ENCODE peak calls at places on chromosome 18, in seven cellular contexts. Y, Q, U, J, X, Z and B are unnamed samples. For H3K9me3, the result is how much of the 10 kb centered on the place peaks cover.

GRCh38 chr18:26453370-26454030 is 94.9 kb downstream of the KCTD1 start:
- DNase-seq in Y (no peak), Q (no peak), U (no peak), J (no peak), X (no peak), Z (no peak), B (no peak)

GRCh38 chr18:42328931-42329330 is 373.9 kb downstream of the PIK3C3 start:
- DNase-seq in Y (no peak), Q (no peak), U (no peak), J (no peak), X (no peak), Z (no peak), B (no peak)

GRCh38 chr18:32049393-32050161 is 31.0 kb downstream of the RNF125 start:
- DNase-seq in Y (peak), Q (no peak), U (peak), J (no peak), X (peak), Z (no peak), B (no peak)

GRCh38 chr18:74796928-74797576 is 199.4 kb downstream of the ZNF407 start:
- DNase-seq in Y (no peak), Q (no peak), U (peak), J (no peak), X (peak), Z (peak), B (no peak)

GRCh38 chr18:26502834-26503233 is 45.5 kb downstream of the KCTD1 start:
- DNase-seq in Y (no peak), Q (no peak), U (no peak), J (no peak), X (no peak), Z (no peak), B (no peak)

GRCh38 chr18:66495844-66496243 is 108.0 kb downstream of the CDH19 start:
- DNase-seq in Y (no peak), Q (no peak), U (peak), J (no peak), X (peak), Z (peak), B (peak)

GRCh38 chr18:55579471-55579870 is 8.5 kb downstream of the TCF4 start:
- DNase-seq in Y (no peak), Q (no peak), U (no peak), J (no peak), X (no peak), Z (peak), B (no peak)

GRCh38 chr18:46829947-46830346 is 73.1 kb upstream of the ST8SIA5 start:
- DNase-seq in Y (no peak), Q (no peak), U (no peak), J (no peak), X (no peak), Z (no peak), B (no peak)

GRCh38 chr18:61926532-61926931 is 33.7 kb upstream of the RNF152 start:
- DNase-seq in Y (no peak), Q (no peak), U (no peak), J (no peak), X (no peak), Z (no peak), B (no peak)

GRCh38 chr18:58401191-58401590 is 227.7 kb downstream of the ALPK2 start:
- DNase-seq in Y (no peak), Q (no peak), U (no peak), J (no peak), X (no peak), Z (no peak), B (no peak)

GRCh38 chr18:76491436-76491800 is 3.6 kb downstream of the ZNF516 start:
- DNase-seq in Y (peak), Q (no peak), U (peak), J (peak), X (peak), Z (peak), B (peak)

GRCh38 chr18:80253236-80253635 is 5.9 kb upstream of the PARD6G start:
- DNase-seq in Y (no peak), Q (no peak), U (no peak), J (no peak), X (no peak), Z (no peak), B (no peak)

GRCh38 chr18:62399781-62400308 is 74.7 kb downstream of the TNFRSF11A start:
- DNase-seq in Y (no peak), Q (no peak), U (no peak), J (no peak), X (no peak), Z (no peak), B (peak)

GRCh38 chr18:75041586-75041985 is 167.4 kb downstream of the PTGR3 start:
- DNase-seq in Y (no peak), Q (no peak), U (peak), J (no peak), X (peak), Z (peak), B (no peak)

GRCh38 chr18:46474487-46475366 is 182.3 kb downstream of the LOXHD1 start:
- DNase-seq in Y (no peak), Q (no peak), U (no peak), J (no peak), X (no peak), Z (no peak), B (no peak)

GRCh38 chr18:58438984-58439311 is 189.9 kb downstream of the ALPK2 start:
- DNase-seq in Y (no peak), Q (no peak), U (no peak), J (no peak), X (no peak), Z (no peak), B (no peak)

GRCh38 chr18:23573948-23574431 is 12.3 kb downstream of the NPC1 start:
- DNase-seq in Y (peak), Q (no peak), U (peak), J (no peak), X (no peak), Z (peak), B (peak)

GRCh38 chr18:6336239-6336638 is 78.5 kb downstream of the L3MBTL4 start:
- DNase-seq in Y (no peak), Q (no peak), U (no peak), J (no peak), X (no peak), Z (no peak), B (no peak)

GRCh38 chr18:74337912-74338309 is 22.3 kb downstream of the C18orf63 start:
- DNase-seq in Y (no peak), Q (no peak), U (no peak), J (no peak), X (no peak), Z (no peak), B (no peak)

GRCh38 chr18:50877545-50878265 is 1.2 kb upstream of the ME2 start:
- DNase-seq in Y (no peak), Q (no peak), U (no peak), J (no peak), X (no peak), Z (no peak), B (no peak)

GRCh38 chr18:63058521-63058920 is 261.0 kb downstream of the BCL2 start:
- DNase-seq in Y (no peak), Q (no peak), U (no peak), J (no peak), X (no peak), Z (no peak), B (no peak)

GRCh38 chr18:6207119-6207518 is 207.6 kb downstream of the L3MBTL4 start:
- DNase-seq in Y (no peak), Q (no peak), U (no peak), J (no peak), X (no peak), Z (no peak), B (no peak)

GRCh38 chr18:11377766-11378540 is 228.6 kb upstream of the PIEZO2 start:
- DNase-seq in Y (no peak), Q (no peak), U (no peak), J (no peak), X (no peak), Z (no peak), B (no peak)

GRCh38 chr18:55012041-55012440 is 52.8 kb upstream of the CCDC68 start:
- DNase-seq in Y (no peak), Q (no peak), U (peak), J (no peak), X (no peak), Z (no peak), B (no peak)

GRCh38 chr18:27298215-27298804 is 113.2 kb upstream of the CHST9 start:
- DNase-seq in Y (no peak), Q (no peak), U (no peak), J (no peak), X (no peak), Z (no peak), B (no peak)

GRCh38 chr18:316391-316790 is 48.5 kb upstream of the THOC1 start:
- DNase-seq in Y (no peak), Q (no peak), U (no peak), J (no peak), X (no peak), Z (peak), B (no peak)

GRCh38 chr18:4599312-4599711 is 144.2 kb upstream of the DLGAP1 start:
- DNase-seq in Y (no peak), Q (no peak), U (no peak), J (no peak), X (no peak), Z (no peak), B (no peak)

GRCh38 chr18:70333757-70334156 is 44.9 kb downstream of the SOCS6 start:
- DNase-seq in Y (no peak), Q (peak), U (peak), J (no peak), X (no peak), Z (peak), B (peak)

GRCh38 chr18:63994783-63995399 is 25.0 kb downstream of the SERPINB8 start:
- DNase-seq in Y (peak), Q (no peak), U (peak), J (peak), X (peak), Z (peak), B (peak)

GRCh38 chr18:78511666-78512065 is 468.0 kb upstream of the SALL3 start:
- DNase-seq in Y (no peak), Q (no peak), U (no peak), J (no peak), X (no peak), Z (no peak), B (no peak)

GRCh38 chr18:5447442-5447841 is 96.4 kb downstream of the EPB41L3 start:
- DNase-seq in Y (no peak), Q (no peak), U (no peak), J (no peak), X (no peak), Z (no peak), B (no peak)

GRCh38 chr18:58911241-58911640 is 46.6 kb downstream of the ZNF532 start:
- DNase-seq in Y (no peak), Q (no peak), U (no peak), J (no peak), X (no peak), Z (no peak), B (no peak)

GRCh38 chr18:75178376-75178775 is 30.6 kb downstream of the PTGR3 start:
- DNase-seq in Y (no peak), Q (no peak), U (no peak), J (no peak), X (no peak), Z (no peak), B (no peak)

GRCh38 chr18:77055429-77056310 is 76.9 kb downstream of the MBP start:
- DNase-seq in Y (no peak), Q (no peak), U (no peak), J (peak), X (peak), Z (no peak), B (no peak)

GRCh38 chr18:45856526-45856925 is 31.1 kb downstream of the SIGLEC15 start:
- DNase-seq in Y (no peak), Q (no peak), U (peak), J (no peak), X (no peak), Z (peak), B (no peak)

GRCh38 chr18:63131106-63131943 is 188.2 kb downstream of the BCL2 start:
- DNase-seq in Y (peak), Q (no peak), U (peak), J (no peak), X (peak), Z (peak), B (peak)

GRCh38 chr18:27861539-27861938 is 315.4 kb downstream of the CDH2 start:
- DNase-seq in Y (no peak), Q (no peak), U (no peak), J (no peak), X (no peak), Z (no peak), B (no peak)

GRCh38 chr18:76679259-76679658 is 143.1 kb upstream of the ZNF236 start:
- DNase-seq in Y (no peak), Q (no peak), U (no peak), J (no peak), X (no peak), Z (no peak), B (no peak)

GRCh38 chr18:10739152-10739551 is 213.3 kb downstream of the NAPG start:
- DNase-seq in Y (no peak), Q (no peak), U (peak), J (no peak), X (no peak), Z (peak), B (no peak)

DNA sequence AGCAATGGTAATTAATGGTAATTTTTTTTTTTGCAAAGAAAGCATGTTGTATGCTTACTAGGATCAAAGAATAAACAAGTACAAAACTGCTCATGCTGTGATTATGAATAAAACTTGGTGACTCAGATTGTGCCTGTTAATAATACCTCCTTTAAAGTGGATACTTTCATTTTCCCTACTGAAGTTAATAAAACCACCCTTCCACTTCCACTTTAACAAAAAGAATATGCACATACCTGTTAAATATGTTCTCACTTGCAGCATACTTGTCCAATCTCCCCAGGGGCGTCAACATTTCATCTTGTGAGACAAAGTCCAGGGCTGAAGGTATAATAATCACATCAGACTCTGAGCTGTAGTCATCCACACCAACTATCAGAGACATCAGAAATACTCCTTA is 19.6 kb downstream of the PPP4R1 start:
- DNase-seq in Y (no peak), Q (peak), U (no peak), J (no peak), X (no peak), Z (peak), B (no peak)
- H3K4me3 ChIP-seq in Y (no peak), Q (no peak), U (no peak), J (no peak), X (no peak), Z (peak), B (peak)

GRCh38 chr18:14935210-14935609 is 187.2 kb downstream of the ANKRD30B start:
- DNase-seq in Y (no peak), Q (no peak), U (no peak), J (no peak), X (no peak), Z (no peak), B (no peak)
- H3K9me3 ChIP-seq in Y (under half), Q (under half), U (under half), J (under half), X (under half), Z (under half), B (under half)

GRCh38 chr18:49059028-49059670 is 108.4 kb upstream of the SMAD7 start:
- DNase-seq in Y (no peak), Q (no peak), U (no peak), J (no peak), X (peak), Z (peak), B (no peak)

GRCh38 chr18:49051323-49051967 is 100.7 kb upstream of the SMAD7 start:
- DNase-seq in Y (no peak), Q (no peak), U (no peak), J (no peak), X (no peak), Z (no peak), B (no peak)

GRCh38 chr18:49052891-49053644 is 102.3 kb upstream of the SMAD7 start:
- DNase-seq in Y (peak), Q (no peak), U (peak), J (no peak), X (no peak), Z (peak), B (peak)

GRCh38 chr18:49055787-49056186 is 105.0 kb upstream of the SMAD7 start:
- DNase-seq in Y (no peak), Q (no peak), U (peak), J (peak), X (peak), Z (peak), B (peak)

DNA sequence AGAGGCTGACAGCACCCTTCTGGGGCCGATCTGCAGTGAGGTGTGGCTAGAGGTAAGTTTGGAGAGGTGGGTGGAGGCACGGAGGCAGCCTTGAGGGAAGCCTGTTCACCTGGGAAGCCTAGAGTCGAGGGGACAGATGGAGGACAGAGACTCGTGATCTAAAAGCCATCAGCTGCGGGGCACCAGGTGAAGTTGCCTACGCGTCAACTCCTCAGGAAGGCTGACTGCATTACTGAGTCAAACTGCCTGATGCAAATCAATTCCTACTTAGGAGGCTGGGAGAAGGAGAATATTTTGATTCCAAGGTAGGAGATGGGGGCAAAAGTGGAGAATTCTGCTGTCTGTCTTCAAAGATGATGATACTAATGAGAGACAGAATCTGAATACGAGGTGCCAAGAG is 104.4 kb upstream of the SMAD7 start:
- DNase-seq in Y (no peak), Q (no peak), U (no peak), J (no peak), X (no peak), Z (no peak), B (no peak)
- H3K4me3 ChIP-seq in Y (no peak), Q (no peak), U (no peak), J (no peak), X (no peak), Z (no peak), B (no peak)

GRCh38 chr18:35248429-35248828 is 7.6 kb downstream of the ZNF397 start:
- DNase-seq in Y (no peak), Q (no peak), U (no peak), J (no peak), X (no peak), Z (no peak), B (no peak)

GRCh38 chr18:35247412-35248249 is 6.8 kb downstream of the ZNF397 start:
- DNase-seq in Y (no peak), Q (no peak), U (no peak), J (no peak), X (peak), Z (no peak), B (no peak)

GRCh38 chr18:35244671-35245070 is 3.8 kb downstream of the ZNF397 start:
- DNase-seq in Y (no peak), Q (no peak), U (no peak), J (no peak), X (no peak), Z (no peak), B (no peak)

GRCh38 chr18:35245719-35246317 is 5.0 kb downstream of the ZNF397 start:
- DNase-seq in Y (no peak), Q (no peak), U (no peak), J (no peak), X (no peak), Z (no peak), B (no peak)

DNA sequence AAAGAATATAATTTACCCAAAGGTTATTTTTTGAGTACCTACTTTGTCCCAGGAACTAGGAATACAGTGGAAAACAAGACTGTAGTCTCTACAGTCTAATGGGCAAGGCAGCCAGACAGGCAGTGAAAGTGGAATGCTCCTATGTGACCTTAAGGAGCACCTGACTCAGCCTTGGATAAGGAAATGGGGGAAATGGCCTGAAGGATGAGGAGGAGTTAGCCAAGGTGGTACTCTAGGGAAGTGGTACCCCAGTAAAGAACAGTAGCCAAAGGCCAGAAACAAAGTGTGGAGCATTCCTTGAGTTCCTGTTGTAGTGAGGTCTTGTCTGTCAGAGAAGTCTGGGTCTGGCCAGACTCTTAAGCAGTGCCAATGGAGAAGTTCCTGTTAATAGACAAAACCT is 6.0 kb downstream of the ZNF397 start:
- DNase-seq in Y (no peak), Q (no peak), U (no peak), J (no peak), X (no peak), Z (no peak), B (no peak)
- H3K9me3 ChIP-seq in Y (under half), Q (under half), U (half or more), J (under half), X (under half), Z (under half), B (under half)

GRCh38 chr18:2147424-2147823 is 423.9 kb downstream of the METTL4 start:
- DNase-seq in Y (no peak), Q (no peak), U (peak), J (no peak), X (no peak), Z (no peak), B (no peak)
- H3K4me3 ChIP-seq in Y (no peak), Q (no peak), U (no peak), J (no peak), X (no peak), Z (no peak), B (no peak)

GRCh38 chr18:8908792-8909510 is 193.5 kb upstream of the NDUFV2 start:
- DNase-seq in Y (no peak), Q (no peak), U (no peak), J (no peak), X (peak), Z (no peak), B (no peak)
- H3K9me3 ChIP-seq in Y (under half), Q (under half), U (under half), J (under half), X (half or more), Z (under half), B (under half)